ENCODE peak calls at places on chromosomes 16 and 17, in four cellular contexts. One of them, this sample, is unnamed.

GRCh38 chr17:81609541-81610353 is 27.2 kb downstream of the NPLOC4 start:
- DNase-seq in AG08395: no peak
- DNase-seq in AG08396: no peak
- DNase-seq in pulmonary artery endothelial cell: no peak
- DNase-seq in this sample: no peak

GRCh38 chr17:80879723-80880649 is 111.7 kb upstream of the CHMP6 start:
- DNase-seq in AG08396: no peak
- DNase-seq in pulmonary artery endothelial cell: no peak
- DNase-seq in AG08395: no peak
- DNase-seq in this sample: peak

GRCh38 chr16:360698-361336 is 8.3 kb upstream of the AXIN1 start:
- DNase-seq in AG08395: no peak
- DNase-seq in AG08396: no peak
- DNase-seq in pulmonary artery endothelial cell: no peak
- DNase-seq in this sample: no peak

GRCh38 chr17:76121932-76122383 is 18.4 kb upstream of the EXOC7 start:
- DNase-seq in pulmonary artery endothelial cell: no peak
- DNase-seq in AG08396: peak
- DNase-seq in AG08395: no peak
- DNase-seq in this sample: no peak

GRCh38 chr17:4136373-4136772 is 6.5 kb downstream of the ZZEF1 start:
- DNase-seq in pulmonary artery endothelial cell: no peak
- DNase-seq in AG08396: no peak
- DNase-seq in AG08395: no peak
- DNase-seq in this sample: no peak

GRCh38 chr16:50834701-50835100 is 92.8 kb downstream of the CYLD start:
- DNase-seq in AG08395: no peak
- DNase-seq in AG08396: no peak
- DNase-seq in pulmonary artery endothelial cell: no peak
- DNase-seq in this sample: no peak

GRCh38 chr16:5235119-5235518 is 137.5 kb upstream of the EEF2KMT start:
- DNase-seq in AG08396: no peak
- DNase-seq in pulmonary artery endothelial cell: no peak
- DNase-seq in AG08395: no peak
- DNase-seq in this sample: no peak

GRCh38 chr17:622356-622755 is 92.3 kb downstream of the VPS53 start:
- DNase-seq in pulmonary artery endothelial cell: peak
- DNase-seq in AG08396: no peak
- DNase-seq in AG08395: no peak
- DNase-seq in this sample: no peak

GRCh38 chr17:36534117-36534880 is at the start of gene MYO19:
- DNase-seq in AG08395: peak
- DNase-seq in pulmonary artery endothelial cell: no peak
- DNase-seq in AG08396: peak
- DNase-seq in this sample: peak

GRCh38 chr16:10408824-10409381 is 23.0 kb downstream of the ATF7IP2 start:
- DNase-seq in AG08396: no peak
- DNase-seq in pulmonary artery endothelial cell: no peak
- DNase-seq in AG08395: no peak
- DNase-seq in this sample: no peak

GRCh38 chr17:77444653-77445029 is 303.9 kb downstream of the SEC14L1 start:
- DNase-seq in AG08395: peak
- DNase-seq in pulmonary artery endothelial cell: no peak
- DNase-seq in AG08396: peak
- DNase-seq in this sample: peak

GRCh38 chr17:58249270-58250133 is 11.1 kb downstream of the LPO start:
- DNase-seq in AG08396: peak
- DNase-seq in pulmonary artery endothelial cell: no peak
- DNase-seq in AG08395: peak
- DNase-seq in this sample: peak

GRCh38 chr17:62627904-62628603 is 584 bp downstream of the MRC2 start:
- DNase-seq in AG08395: peak
- DNase-seq in pulmonary artery endothelial cell: no peak
- DNase-seq in AG08396: peak
- DNase-seq in this sample: peak

GRCh38 chr17:78923660-78924453 is 1.3 kb downstream of the TIMP2 start:
- DNase-seq in pulmonary artery endothelial cell: no peak
- DNase-seq in AG08396: peak
- DNase-seq in AG08395: peak
- DNase-seq in this sample: peak

GRCh38 chr16:59205403-59205802 is 471.3 kb upstream of the GOT2 start:
- DNase-seq in pulmonary artery endothelial cell: no peak
- DNase-seq in AG08395: no peak
- DNase-seq in AG08396: no peak
- DNase-seq in this sample: no peak

GRCh38 chr17:77361986-77362620 is 221.3 kb downstream of the SEC14L1 start:
- DNase-seq in pulmonary artery endothelial cell: no peak
- DNase-seq in AG08395: no peak
- DNase-seq in AG08396: no peak
- DNase-seq in this sample: no peak

GRCh38 chr17:53626286-53626685 is 196.4 kb upstream of the KIF2B start:
- DNase-seq in AG08395: peak
- DNase-seq in AG08396: no peak
- DNase-seq in pulmonary artery endothelial cell: no peak
- DNase-seq in this sample: no peak

GRCh38 chr16:21704266-21704665 is 40.5 kb downstream of the OTOA start:
- DNase-seq in pulmonary artery endothelial cell: no peak
- DNase-seq in AG08396: no peak
- DNase-seq in AG08395: no peak
- DNase-seq in this sample: no peak

GRCh38 chr17:7056386-7056785 is 12.5 kb upstream of the SLC16A11 start:
- DNase-seq in AG08396: no peak
- DNase-seq in AG08395: no peak
- DNase-seq in pulmonary artery endothelial cell: no peak
- DNase-seq in this sample: no peak

GRCh38 chr17:40015005-40015997 is at the start of gene CSF3:
- DNase-seq in pulmonary artery endothelial cell: no peak
- DNase-seq in AG08395: no peak
- DNase-seq in AG08396: no peak
- DNase-seq in this sample: peak

GRCh38 chr17:65756760-65757159 is 195.3 kb upstream of the AXIN2 start:
- DNase-seq in AG08396: no peak
- DNase-seq in pulmonary artery endothelial cell: no peak
- DNase-seq in AG08395: no peak
- DNase-seq in this sample: no peak

GRCh38 chr16:88012360-88012759 is 61.1 kb downstream of the BANP start:
- DNase-seq in AG08395: no peak
- DNase-seq in AG08396: no peak
- DNase-seq in pulmonary artery endothelial cell: no peak
- DNase-seq in this sample: no peak

GRCh38 chr16:68491576-68491950 is 43.3 kb upstream of the SMPD3 start:
- DNase-seq in pulmonary artery endothelial cell: no peak
- DNase-seq in AG08396: no peak
- DNase-seq in AG08395: no peak
- DNase-seq in this sample: no peak

GRCh38 chr16:80045944-80046660 is 445.6 kb upstream of the MAF start:
- DNase-seq in AG08395: no peak
- DNase-seq in pulmonary artery endothelial cell: no peak
- DNase-seq in AG08396: no peak
- DNase-seq in this sample: no peak

GRCh38 chr17:82127704-82128103 is 29.7 kb upstream of the FASN start:
- DNase-seq in pulmonary artery endothelial cell: no peak
- DNase-seq in AG08395: no peak
- DNase-seq in AG08396: no peak
- DNase-seq in this sample: no peak

GRCh38 chr16:15507299-15507958 is 73.0 kb downstream of the BMERB1 start:
- DNase-seq in AG08395: peak
- DNase-seq in AG08396: peak
- DNase-seq in pulmonary artery endothelial cell: no peak
- DNase-seq in this sample: no peak

GRCh38 chr17:70096861-70097260 is 21.8 kb downstream of the KCNJ16 start:
- DNase-seq in pulmonary artery endothelial cell: no peak
- DNase-seq in AG08396: no peak
- DNase-seq in AG08395: no peak
- DNase-seq in this sample: no peak

GRCh38 chr17:73705594-73705993 is 61.3 kb upstream of the SDK2 start:
- DNase-seq in AG08395: peak
- DNase-seq in pulmonary artery endothelial cell: no peak
- DNase-seq in AG08396: no peak
- DNase-seq in this sample: no peak

GRCh38 chr17:6524520-6524919 is 31.8 kb downstream of the PITPNM3 start:
- DNase-seq in pulmonary artery endothelial cell: no peak
- DNase-seq in AG08395: no peak
- DNase-seq in AG08396: no peak
- DNase-seq in this sample: no peak

GRCh38 chr17:61634011-61634539 is 43.1 kb upstream of the NACA2 start:
- DNase-seq in AG08396: no peak
- DNase-seq in pulmonary artery endothelial cell: no peak
- DNase-seq in AG08395: no peak
- DNase-seq in this sample: no peak

GRCh38 chr17:73341350-73342056 is 29.7 kb upstream of the CDC42EP4 start:
- DNase-seq in AG08395: no peak
- DNase-seq in pulmonary artery endothelial cell: no peak
- DNase-seq in AG08396: no peak
- DNase-seq in this sample: no peak

GRCh38 chr16:5615868-5616642 is 518.5 kb upstream of the EEF2KMT start:
- DNase-seq in AG08396: peak
- DNase-seq in pulmonary artery endothelial cell: no peak
- DNase-seq in AG08395: no peak
- DNase-seq in this sample: no peak

GRCh38 chr17:16930571-16931317 is 41.2 kb downstream of the TNFRSF13B start:
- DNase-seq in AG08395: no peak
- DNase-seq in AG08396: no peak
- DNase-seq in pulmonary artery endothelial cell: no peak
- DNase-seq in this sample: no peak

GRCh38 chr16:66510711-66511614 is 39.0 kb downstream of the TK2 start:
- DNase-seq in AG08396: no peak
- DNase-seq in AG08395: no peak
- DNase-seq in pulmonary artery endothelial cell: no peak
- DNase-seq in this sample: peak